ENCODE peak calls at places on chromosomes 16 and 17, in five cellular contexts. R, C, E, B and M are unnamed samples.

GRCh38 chr17:49959183-49959935 is 9.6 kb upstream of the DLX4 start:
- DNase-seq in R (no peak), C (no peak), E (no peak), B (no peak), M (peak; percentile 86)

GRCh38 chr17:64275016-64275415 is 12.0 kb upstream of the TEX2 start:
- DNase-seq in R (no peak), C (no peak), E (no peak), B (no peak), M (no peak)

GRCh38 chr16:86584726-86585721 is 6.7 kb downstream of the FOXL1 start:
- DNase-seq in R (no peak), C (no peak), E (no peak), B (no peak), M (no peak)

GRCh38 chr17:50458290-50458689 is 10.4 kb downstream of the CHAD start:
- DNase-seq in R (no peak), C (no peak), E (no peak), B (no peak), M (no peak)

GRCh38 chr17:58189436-58190146 is 2.9 kb upstream of the EPX start:
- DNase-seq in R (peak; percentile 65), C (no peak), E (peak; percentile 64), B (no peak), M (peak; percentile 52)

GRCh38 chr17:4208228-4208627 is 55.6 kb downstream of the ANKFY1 start:
- DNase-seq in R (no peak), C (no peak), E (no peak), B (no peak), M (peak; percentile 89)

GRCh38 chr17:45785373-45786193 is 1.5 kb downstream of the CRHR1 start:
- DNase-seq in R (no peak), C (no peak), E (no peak), B (no peak), M (no peak)

GRCh38 chr17:48047113-48047740 is 932 bp upstream of the NFE2L1 start:
- DNase-seq in R (no peak), C (no peak), E (no peak), B (no peak), M (no peak)

GRCh38 chr16:17238285-17239028 is 232.3 kb downstream of the XYLT1 start:
- DNase-seq in R (no peak), C (no peak), E (no peak), B (peak; percentile 15), M (no peak)

GRCh38 chr17:57305918-57306317 is 49.6 kb downstream of the MSI2 start:
- DNase-seq in R (no peak), C (no peak), E (no peak), B (no peak), M (no peak)

GRCh38 chr17:42255425-42255810 is 20.8 kb downstream of the STAT5B start:
- DNase-seq in R (no peak), C (no peak), E (no peak), B (no peak), M (peak; percentile 17)

GRCh38 chr17:61140386-61140785 is 259.3 kb upstream of the TBX2 start:
- DNase-seq in R (no peak), C (no peak), E (no peak), B (no peak), M (no peak)